ENCODE peak calls at places on chromosomes 7 and 10, in four cellular contexts. S is transverse colon, K is astrocyte, L is GM23338. N is an unnamed sample.
A peak's percentile ranks its signal among the peaks of the same experiment; 100 is the strongest.

GRCh38 chr10:77386833-77387232 is 250.8 kb downstream of the KCNMA1 start:
- DNase-seq in K (peak; percentile 80), S (no peak), L (no peak), N (no peak)

GRCh38 chr10:44385726-44386438 is 985 bp upstream of the CXCL12 start:
- DNase-seq in L (peak; percentile 43), S (no peak), K (no peak), N (no peak)

GRCh38 chr10:102919992-102920736 is 2.1 kb downstream of the CNNM2 start:
- DNase-seq in K (no peak), L (peak; percentile 87), S (no peak), N (no peak)

GRCh38 chr10:15237351-15237750 is 68.9 kb upstream of the NMT2 start:
- DNase-seq in S (no peak), L (peak; percentile 49), K (peak; percentile 65), N (no peak)

GRCh38 chr7:144908324-144908723 is 72.5 kb upstream of the TPK1 start:
- DNase-seq in K (no peak), S (no peak), L (no peak), N (no peak)

GRCh38 chr10:822197-822596 is 109.3 kb downstream of the LARP4B start:
- DNase-seq in S (no peak), K (no peak), L (no peak), N (no peak)

GRCh38 chr10:16360001-16360400 is 76.8 kb upstream of the PTER start:
- DNase-seq in S (no peak), K (no peak), L (no peak), N (no peak)

GRCh38 chr10:31318382-31318853 is 598 bp upstream of the ZEB1 start:
- DNase-seq in L (peak; percentile 49), K (peak; percentile 79), S (no peak), N (peak; percentile 74)

GRCh38 chr7:135558337-135558767 is 635 bp downstream of the NUP205 start:
- DNase-seq in S (peak; percentile 59), K (peak; percentile 45), L (peak; percentile 79), N (peak; percentile 68)

GRCh38 chr7:154859747-154860620 is 142.9 kb downstream of the PAXIP1 start:
- DNase-seq in K (no peak), S (no peak), L (no peak), N (no peak)

GRCh38 chr10:13709931-13710690 is 123.3 kb downstream of the PRPF18 start:
- DNase-seq in K (peak; percentile 82), L (no peak), S (no peak), N (no peak)

GRCh38 chr7:28957822-28958234 is 302 bp downstream of the TRIL start:
- DNase-seq in L (peak; percentile 60), S (no peak), K (no peak), N (no peak)

GRCh38 chr10:87671416-87671815 is 11.7 kb downstream of the PAPSS2 start:
- DNase-seq in S (no peak), K (no peak), L (no peak), N (no peak)

GRCh38 chr7:32942783-32943653 is 14.2 kb upstream of the FKBP9 start:
- DNase-seq in L (peak; percentile 87), K (peak; percentile 70), S (peak; percentile 86), N (peak; percentile 70)

GRCh38 chr7:46485481-46486065 is 564.5 kb upstream of the IGFBP3 start:
- DNase-seq in K (peak; percentile 96), L (no peak), S (no peak), N (no peak)

GRCh38 chr7:83751217-83751616 is 102.3 kb upstream of the SEMA3E start:
- DNase-seq in K (peak; percentile 35), S (no peak), L (no peak), N (no peak)

GRCh38 chr10:484441-484924 is 205.0 kb downstream of the DIP2C start:
- DNase-seq in L (no peak), S (peak; percentile 35), K (peak; percentile 45), N (peak; percentile 35)

GRCh38 chr7:22195402-22195801 is 161.6 kb downstream of the RAPGEF5 start:
- DNase-seq in K (no peak), S (no peak), L (no peak), N (no peak)

GRCh38 chr7:86961686-86962085 is 97.8 kb downstream of the ELAPOR2 start:
- DNase-seq in K (peak; percentile 20), L (no peak), S (no peak), N (no peak)

GRCh38 chr7:128703605-128704004 is 31.5 kb downstream of the GARIN1A start:
- DNase-seq in K (no peak), S (no peak), L (no peak), N (no peak)

GRCh38 chr10:21519981-21520436 is 5.5 kb downstream of the SKIDA1 start:
- DNase-seq in S (no peak), K (peak; percentile 85), L (no peak), N (peak; percentile 39)

GRCh38 chr10:42933454-42934340 is 143.2 kb upstream of the RET start:
- DNase-seq in K (no peak), S (peak; percentile 50), L (peak; percentile 69), N (peak; percentile 17)

GRCh38 chr10:132162021-132162531 is 24.7 kb upstream of the DPYSL4 start:
- DNase-seq in K (no peak), L (no peak), S (no peak), N (peak; percentile 74)

GRCh38 chr7:159038066-159038465 is 106.6 kb downstream of the VIPR2 start:
- DNase-seq in S (no peak), K (no peak), L (no peak), N (no peak)

GRCh38 chr10:14356921-14357320 is 26.2 kb upstream of the FRMD4A start:
- DNase-seq in L (no peak), S (no peak), K (peak; percentile 90), N (no peak)

GRCh38 chr7:95472521-95473160 is 13.1 kb upstream of the ASB4 start:
- DNase-seq in S (no peak), L (no peak), K (peak; percentile 63), N (no peak)

GRCh38 chr7:3176112-3176836 is 124.8 kb upstream of the SDK1 start:
- DNase-seq in S (no peak), K (no peak), L (peak; percentile 74), N (no peak)

GRCh38 chr10:133270773-133271297 is 5.8 kb downstream of the ADAM8 start:
- DNase-seq in L (no peak), S (no peak), K (no peak), N (no peak)

GRCh38 chr10:49189422-49189821 is 1.2 kb upstream of the TMEM273 start:
- DNase-seq in S (no peak), K (no peak), L (no peak), N (no peak)

DNA sequence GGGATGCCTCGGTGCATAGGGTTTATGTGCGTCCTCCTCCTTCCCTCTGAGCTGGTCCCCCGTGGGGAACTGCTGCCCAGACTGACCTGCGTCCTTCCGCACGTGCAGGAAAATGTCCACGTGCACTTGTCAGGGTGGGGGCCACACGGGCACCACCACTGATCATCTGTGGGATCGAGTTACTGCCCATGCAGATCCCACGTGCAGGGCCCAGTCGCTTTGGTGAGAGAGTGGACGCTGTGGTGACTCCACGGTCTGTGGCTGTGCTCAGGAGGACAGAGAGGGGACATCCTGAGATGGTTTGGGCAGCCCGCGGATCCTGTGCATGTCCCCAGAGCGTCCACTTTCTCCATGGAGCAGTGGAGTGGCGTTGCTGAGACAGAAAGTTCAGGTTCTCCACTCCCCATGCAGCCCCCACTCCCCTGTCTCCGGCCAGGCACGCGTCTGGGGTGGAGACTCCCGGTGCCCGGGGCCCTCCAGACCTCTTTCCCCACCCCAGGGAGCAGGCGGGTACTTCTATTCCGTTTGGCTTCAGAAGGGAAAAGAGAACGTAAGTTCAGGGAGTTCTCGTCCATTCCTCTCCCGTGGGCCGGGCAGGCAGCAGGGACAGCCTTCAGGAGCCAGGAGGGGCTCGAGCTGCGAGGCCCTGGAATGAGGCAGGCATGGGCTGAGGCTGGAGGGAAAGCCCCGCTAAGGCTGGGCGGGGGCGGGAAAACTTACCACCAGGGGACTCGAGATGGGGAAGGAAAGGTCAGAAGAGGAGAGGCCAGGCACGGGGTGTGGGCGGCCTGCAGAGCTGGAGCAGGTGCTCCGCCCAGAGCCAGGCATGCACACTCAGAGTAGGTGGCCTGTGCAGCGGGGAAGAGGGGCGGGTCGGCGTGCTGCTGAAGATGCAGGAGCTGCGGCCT is 59.9 kb downstream of the EGFR start:
- DNase-seq in L (peak; percentile 62), K (no peak), S (peak; percentile 81), N (no peak)
- H3K27ac ChIP-seq in L (no peak overlapping the region), K (no peak overlapping the region), S (peak overlapping the region; percentile 89), N (no peak overlapping the region)

GRCh38 chr7:1669954-1670893 is at the start of gene ELFN1:
- DNase-seq in S (no peak), K (peak; percentile 47), L (peak; percentile 90), N (no peak)

GRCh38 chr7:1667566-1668485 is 2.3 kb upstream of the ELFN1 start:
- DNase-seq in S (no peak), L (peak; percentile 50), K (no peak), N (no peak)

GRCh38 chr7:1669486-1669951 is 558 bp upstream of the ELFN1 start:
- DNase-seq in L (peak; percentile 66), S (no peak), K (no peak), N (no peak)

GRCh38 chr7:1668486-1668931 is 1.6 kb upstream of the ELFN1 start:
- DNase-seq in K (no peak), S (no peak), L (peak; percentile 32), N (no peak)

DNA sequence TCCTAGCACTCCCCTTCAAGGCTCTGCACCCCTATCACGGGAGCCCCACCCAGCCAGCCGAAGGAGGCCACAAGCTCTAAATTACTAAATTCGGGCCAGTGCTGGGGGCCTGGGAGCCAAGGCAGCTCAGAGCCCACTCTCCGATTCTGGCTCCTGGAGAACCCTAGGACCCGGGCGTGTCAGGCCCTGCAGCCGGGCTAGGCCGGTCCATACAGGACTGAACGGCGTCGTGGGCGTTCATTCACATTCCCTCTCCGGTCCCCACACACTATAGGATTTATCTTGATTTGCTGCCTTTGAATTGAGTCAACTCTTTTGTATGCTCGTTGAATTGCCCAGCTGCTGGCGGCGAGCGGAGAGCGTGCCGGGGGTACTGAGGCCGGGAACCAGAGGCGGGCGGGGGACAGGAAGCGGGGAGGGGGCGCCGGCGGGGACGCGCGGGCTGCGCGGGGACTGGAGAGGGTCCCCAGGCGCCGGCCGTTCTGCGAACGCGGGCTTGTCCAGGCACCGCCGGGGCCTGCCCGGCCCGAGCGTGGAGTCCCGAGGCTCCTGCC is 1.1 kb upstream of the ELFN1 start:
- DNase-seq in K (peak; percentile 36), S (no peak), L (peak; percentile 46), N (no peak)
- H3K4me1 ChIP-seq in K (peaks cover 19% of the 10 kb centered on the region), S (peaks cover 11% of the 10 kb centered on the region), L (peaks cover 12% of the 10 kb centered on the region), N (peaks cover 13% of the 10 kb centered on the region)

GRCh38 chr10:95533590-95533989 is 27.6 kb downstream of the SORBS1 start:
- DNase-seq in K (no peak), S (no peak), L (no peak), N (no peak)

GRCh38 chr10:95531041-95531809 is 29.9 kb downstream of the SORBS1 start:
- DNase-seq in L (no peak), S (no peak), K (no peak), N (no peak)

GRCh38 chr10:95530561-95530960 is 30.6 kb downstream of the SORBS1 start:
- DNase-seq in S (no peak), L (no peak), K (no peak), N (no peak)

GRCh38 chr10:95532536-95532935 is 28.6 kb downstream of the SORBS1 start:
- DNase-seq in S (no peak), K (peak; percentile 39), L (no peak), N (no peak)

GRCh38 chr10:95531994-95532399 is 29.2 kb downstream of the SORBS1 start:
- DNase-seq in K (no peak), S (no peak), L (no peak), N (no peak)
- H3K27ac ChIP-seq in K (no peak overlapping the region), S (peak overlapping the region; percentile 94), L (no peak overlapping the region), N (no peak overlapping the region)

DNA sequence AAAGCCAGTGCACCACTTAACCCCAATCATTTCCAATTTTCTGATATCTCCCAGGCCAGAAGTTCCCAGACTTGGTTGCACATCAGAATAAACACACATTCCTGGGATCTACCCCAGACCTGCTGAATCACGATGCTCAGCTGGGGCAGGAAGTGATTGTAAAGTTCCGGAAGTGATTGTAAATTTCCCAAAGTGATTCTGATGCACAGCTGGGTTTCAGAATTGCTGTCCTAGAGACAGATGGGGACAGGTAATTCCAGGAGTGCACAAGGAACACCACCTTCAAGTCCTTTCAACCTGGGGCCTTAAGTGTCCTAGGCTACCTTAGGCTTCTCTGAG is 104.2 kb upstream of the EEPD1 start:
- DNase-seq in L (no peak), K (peak; percentile 40), S (no peak), N (no peak)
- H3K4me1 ChIP-seq in L (peaks cover 26% of the 10 kb centered on the region), K (peaks cover 14% of the 10 kb centered on the region), S (no peaks in the 10 kb centered on the region), N (no peaks in the 10 kb centered on the region)

N was measured in CD4-positive, alpha-beta memory T cell.